ENCODE peak calls at places on chromosomes 3 and 15, in four cellular contexts. One of them, this sample, is unnamed.

GRCh38 chr15:41887161-41887560 is 6.7 kb downstream of the SPTBN5 start:
- DNase-seq in GM10248: no peak
- DNase-seq in upper lobe of left lung: no peak
- DNase-seq in hypothalamus: no peak
- DNase-seq in this sample: no peak

GRCh38 chr15:78850926-78851600 is 21.6 kb upstream of the MORF4L1 start:
- DNase-seq in GM10248: no peak
- DNase-seq in hypothalamus: no peak
- DNase-seq in upper lobe of left lung: no peak
- DNase-seq in this sample: no peak

GRCh38 chr3:9185701-9186100 is 63.7 kb downstream of the SRGAP3 start:
- DNase-seq in upper lobe of left lung: no peak
- DNase-seq in GM10248: no peak
- DNase-seq in hypothalamus: no peak
- DNase-seq in this sample: no peak

GRCh38 chr15:70099966-70100494 is 2.3 kb upstream of the TLE3 start:
- DNase-seq in upper lobe of left lung: no peak
- DNase-seq in GM10248: peak
- DNase-seq in hypothalamus: no peak
- DNase-seq in this sample: no peak

GRCh38 chr3:53318522-53318921 is 28.8 kb downstream of the DCP1A start:
- DNase-seq in GM10248: no peak
- DNase-seq in hypothalamus: no peak
- DNase-seq in upper lobe of left lung: no peak
- DNase-seq in this sample: no peak

GRCh38 chr15:29668120-29668602 is 154.1 kb downstream of the TJP1 start:
- DNase-seq in GM10248: no peak
- DNase-seq in upper lobe of left lung: peak
- DNase-seq in hypothalamus: peak
- DNase-seq in this sample: peak

GRCh38 chr3:65284971-65285370 is 597.2 kb upstream of the ADAMTS9 start:
- DNase-seq in hypothalamus: no peak
- DNase-seq in GM10248: no peak
- DNase-seq in upper lobe of left lung: no peak
- DNase-seq in this sample: no peak

GRCh38 chr3:174216948-174217718 is 642.0 kb upstream of the NAALADL2 start:
- DNase-seq in upper lobe of left lung: no peak
- DNase-seq in GM10248: no peak
- DNase-seq in hypothalamus: no peak
- DNase-seq in this sample: no peak

GRCh38 chr3:86814918-86815655 is 175.9 kb downstream of the VGLL3 start:
- DNase-seq in hypothalamus: no peak
- DNase-seq in upper lobe of left lung: no peak
- DNase-seq in GM10248: no peak
- DNase-seq in this sample: no peak

GRCh38 chr3:3296858-3297430 is 117.5 kb upstream of the CRBN start:
- DNase-seq in hypothalamus: no peak
- DNase-seq in GM10248: no peak
- DNase-seq in upper lobe of left lung: no peak
- DNase-seq in this sample: no peak

GRCh38 chr3:55270976-55271375 is 216.1 kb downstream of the WNT5A start:
- DNase-seq in upper lobe of left lung: no peak
- DNase-seq in hypothalamus: no peak
- DNase-seq in GM10248: no peak
- DNase-seq in this sample: no peak

GRCh38 chr3:27326211-27326948 is 42.8 kb downstream of the NEK10 start:
- DNase-seq in hypothalamus: no peak
- DNase-seq in upper lobe of left lung: no peak
- DNase-seq in GM10248: no peak
- DNase-seq in this sample: peak

GRCh38 chr15:101201411-101202174 is 50.3 kb downstream of the CHSY1 start:
- DNase-seq in hypothalamus: peak
- DNase-seq in upper lobe of left lung: peak
- DNase-seq in GM10248: no peak
- DNase-seq in this sample: peak

GRCh38 chr3:128425142-128425845 is 41.4 kb downstream of the DNAJB8 start:
- DNase-seq in upper lobe of left lung: no peak
- DNase-seq in hypothalamus: no peak
- DNase-seq in GM10248: no peak
- DNase-seq in this sample: no peak

GRCh38 chr3:194577985-194578905 is 55.0 kb downstream of the TMEM44 start:
- DNase-seq in hypothalamus: no peak
- DNase-seq in GM10248: no peak
- DNase-seq in upper lobe of left lung: peak
- DNase-seq in this sample: peak

GRCh38 chr3:148990211-148990610 is 1.1 kb upstream of the GYG1 start:
- DNase-seq in hypothalamus: no peak
- DNase-seq in upper lobe of left lung: no peak
- DNase-seq in GM10248: peak
- DNase-seq in this sample: no peak

GRCh38 chr15:46293550-46293949 is 658.7 kb downstream of the SQOR start:
- DNase-seq in upper lobe of left lung: no peak
- DNase-seq in GM10248: no peak
- DNase-seq in hypothalamus: no peak
- DNase-seq in this sample: no peak

GRCh38 chr3:42489116-42489936 is 13.1 kb upstream of the VIPR1 start:
- DNase-seq in GM10248: no peak
- DNase-seq in hypothalamus: no peak
- DNase-seq in upper lobe of left lung: peak
- DNase-seq in this sample: no peak

GRCh38 chr3:16102905-16103364 is 71.5 kb upstream of the GALNT15 start:
- DNase-seq in GM10248: no peak
- DNase-seq in upper lobe of left lung: no peak
- DNase-seq in hypothalamus: no peak
- DNase-seq in this sample: no peak

GRCh38 chr3:157443873-157444770 is 7.5 kb downstream of the PTX3 start:
- DNase-seq in upper lobe of left lung: no peak
- DNase-seq in hypothalamus: no peak
- DNase-seq in GM10248: no peak
- DNase-seq in this sample: no peak

GRCh38 chr3:186417791-186418190 is 55.8 kb upstream of the DGKG start:
- DNase-seq in upper lobe of left lung: no peak
- DNase-seq in GM10248: no peak
- DNase-seq in hypothalamus: no peak
- DNase-seq in this sample: no peak

GRCh38 chr3:37627951-37628620 is 233.6 kb upstream of the CTDSPL start:
- DNase-seq in upper lobe of left lung: no peak
- DNase-seq in GM10248: peak
- DNase-seq in hypothalamus: no peak
- DNase-seq in this sample: no peak

GRCh38 chr3:11616551-11616950 is 27.2 kb downstream of the VGLL4 start:
- DNase-seq in upper lobe of left lung: no peak
- DNase-seq in GM10248: no peak
- DNase-seq in hypothalamus: no peak
- DNase-seq in this sample: no peak

GRCh38 chr15:68693071-68693470 is 114.3 kb downstream of the CORO2B start:
- DNase-seq in upper lobe of left lung: no peak
- DNase-seq in GM10248: no peak
- DNase-seq in hypothalamus: no peak
- DNase-seq in this sample: no peak

GRCh38 chr15:78739206-78739605 is 72.1 kb downstream of the ADAMTS7 start:
- DNase-seq in GM10248: no peak
- DNase-seq in upper lobe of left lung: no peak
- DNase-seq in hypothalamus: no peak
- DNase-seq in this sample: no peak

This sample was measured in endothelial cell of umbilical vein.